ENCODE peak calls at places on chromosome 9, in nine cellular contexts. One of them, this sample, is unnamed.

GRCh38 chr9:107739601-107740082 is 250.1 kb upstream of the KLF4 start:
- DNase-seq in left ventricle myocardium inferior: peak; percentile 79
- DNase-seq in transverse colon: no peak
- DNase-seq in RWPE2: peak; percentile 88
- DNase-seq in neural progenitor cell: no peak
- DNase-seq in mesenchymal stem cell: no peak
- DNase-seq in WERI-Rb-1: no peak
- DNase-seq in CD8-positive, alpha-beta T cell: no peak
- DNase-seq in SK-N-SH: no peak
- DNase-seq in this sample: peak; percentile 86

GRCh38 chr9:130183133-130183762 is 11.0 kb downstream of the NCS1 start:
- DNase-seq in SK-N-SH: peak; percentile 72
- DNase-seq in left ventricle myocardium inferior: no peak
- DNase-seq in CD8-positive, alpha-beta T cell: no peak
- DNase-seq in transverse colon: no peak
- DNase-seq in mesenchymal stem cell: peak; percentile 82
- DNase-seq in neural progenitor cell: peak; percentile 64
- DNase-seq in RWPE2: peak; percentile 37
- DNase-seq in WERI-Rb-1: peak; percentile 37
- DNase-seq in this sample: no peak

GRCh38 chr9:84397151-84397728 is 56.7 kb upstream of the SLC28A3 start:
- DNase-seq in WERI-Rb-1: peak; percentile 76
- DNase-seq in RWPE2: no peak
- DNase-seq in mesenchymal stem cell: peak; percentile 73
- DNase-seq in transverse colon: peak; percentile 76
- DNase-seq in left ventricle myocardium inferior: peak; percentile 36
- DNase-seq in SK-N-SH: peak; percentile 82
- DNase-seq in neural progenitor cell: peak; percentile 82
- DNase-seq in CD8-positive, alpha-beta T cell: peak; percentile 50
- DNase-seq in this sample: peak; percentile 62

GRCh38 chr9:134554750-134555655 is 86.6 kb upstream of the COL5A1 start:
- DNase-seq in left ventricle myocardium inferior: no peak
- DNase-seq in mesenchymal stem cell: peak; percentile 81
- DNase-seq in CD8-positive, alpha-beta T cell: no peak
- DNase-seq in RWPE2: peak; percentile 47
- DNase-seq in neural progenitor cell: peak; percentile 40
- DNase-seq in SK-N-SH: peak; percentile 85
- DNase-seq in WERI-Rb-1: peak; percentile 95
- DNase-seq in transverse colon: no peak
- DNase-seq in this sample: no peak

GRCh38 chr9:134641173-134641985 is at the start of gene COL5A1:
- DNase-seq in SK-N-SH: peak; percentile 94
- DNase-seq in CD8-positive, alpha-beta T cell: no peak
- DNase-seq in RWPE2: peak; percentile 87
- DNase-seq in neural progenitor cell: peak; percentile 96
- DNase-seq in WERI-Rb-1: peak; percentile 93
- DNase-seq in transverse colon: peak; percentile 80
- DNase-seq in mesenchymal stem cell: peak; percentile 96
- DNase-seq in left ventricle myocardium inferior: peak; percentile 91
- DNase-seq in this sample: peak; percentile 92

GRCh38 chr9:110427497-110428104 is 89.9 kb upstream of the TXNDC8 start:
- DNase-seq in mesenchymal stem cell: peak; percentile 52
- DNase-seq in SK-N-SH: peak; percentile 45
- DNase-seq in RWPE2: no peak
- DNase-seq in neural progenitor cell: peak; percentile 72
- DNase-seq in CD8-positive, alpha-beta T cell: no peak
- DNase-seq in left ventricle myocardium inferior: peak; percentile 16
- DNase-seq in WERI-Rb-1: peak; percentile 58
- DNase-seq in transverse colon: peak; percentile 69
- DNase-seq in this sample: peak; percentile 20

GRCh38 chr9:133959966-133960567 is 32.1 kb downstream of the VAV2 start:
- DNase-seq in mesenchymal stem cell: no peak
- DNase-seq in neural progenitor cell: no peak
- DNase-seq in WERI-Rb-1: no peak
- DNase-seq in CD8-positive, alpha-beta T cell: peak; percentile 1
- DNase-seq in RWPE2: no peak
- DNase-seq in left ventricle myocardium inferior: no peak
- DNase-seq in transverse colon: no peak
- DNase-seq in SK-N-SH: no peak
- DNase-seq in this sample: no peak

GRCh38 chr9:127050152-127050551 is 72.3 kb downstream of the ANGPTL2 start:
- DNase-seq in mesenchymal stem cell: no peak
- DNase-seq in RWPE2: no peak
- DNase-seq in CD8-positive, alpha-beta T cell: no peak
- DNase-seq in SK-N-SH: no peak
- DNase-seq in left ventricle myocardium inferior: no peak
- DNase-seq in transverse colon: no peak
- DNase-seq in neural progenitor cell: no peak
- DNase-seq in WERI-Rb-1: no peak
- DNase-seq in this sample: no peak

GRCh38 chr9:34993502-34994428 is 4.2 kb downstream of the DNAJB5 start:
- DNase-seq in WERI-Rb-1: peak; percentile 76
- DNase-seq in mesenchymal stem cell: peak; percentile 81
- DNase-seq in neural progenitor cell: no peak
- DNase-seq in left ventricle myocardium inferior: peak; percentile 85
- DNase-seq in RWPE2: peak; percentile 34
- DNase-seq in CD8-positive, alpha-beta T cell: no peak
- DNase-seq in transverse colon: peak; percentile 52
- DNase-seq in SK-N-SH: peak; percentile 74
- DNase-seq in this sample: peak; percentile 61

GRCh38 chr9:35645736-35646582 is 4.8 kb downstream of the SIT1 start:
- DNase-seq in WERI-Rb-1: peak; percentile 53
- DNase-seq in transverse colon: peak; percentile 65
- DNase-seq in RWPE2: peak; percentile 75
- DNase-seq in neural progenitor cell: peak; percentile 73
- DNase-seq in CD8-positive, alpha-beta T cell: no peak
- DNase-seq in left ventricle myocardium inferior: no peak
- DNase-seq in SK-N-SH: no peak
- DNase-seq in mesenchymal stem cell: no peak
- DNase-seq in this sample: no peak

GRCh38 chr9:16085167-16085718 is 532.4 kb downstream of the CCDC171 start:
- DNase-seq in left ventricle myocardium inferior: no peak
- DNase-seq in WERI-Rb-1: no peak
- DNase-seq in mesenchymal stem cell: no peak
- DNase-seq in CD8-positive, alpha-beta T cell: no peak
- DNase-seq in transverse colon: no peak
- DNase-seq in neural progenitor cell: no peak
- DNase-seq in RWPE2: no peak
- DNase-seq in SK-N-SH: no peak
- DNase-seq in this sample: peak; percentile 46

GRCh38 chr9:4375424-4376195 is 75.7 kb upstream of the GLIS3 start:
- DNase-seq in CD8-positive, alpha-beta T cell: no peak
- DNase-seq in neural progenitor cell: peak; percentile 52
- DNase-seq in transverse colon: no peak
- DNase-seq in SK-N-SH: peak; percentile 27
- DNase-seq in mesenchymal stem cell: peak; percentile 82
- DNase-seq in RWPE2: no peak
- DNase-seq in left ventricle myocardium inferior: no peak
- DNase-seq in WERI-Rb-1: no peak
- DNase-seq in this sample: no peak

GRCh38 chr9:116953271-116953670 is 266.2 kb downstream of the TRIM32 start:
- DNase-seq in RWPE2: no peak
- DNase-seq in left ventricle myocardium inferior: no peak
- DNase-seq in neural progenitor cell: no peak
- DNase-seq in mesenchymal stem cell: no peak
- DNase-seq in CD8-positive, alpha-beta T cell: no peak
- DNase-seq in transverse colon: no peak
- DNase-seq in SK-N-SH: no peak
- DNase-seq in WERI-Rb-1: no peak
- DNase-seq in this sample: no peak

GRCh38 chr9:34457266-34458012 is 931 bp downstream of the FAM219A start:
- DNase-seq in neural progenitor cell: peak; percentile 74
- DNase-seq in RWPE2: peak; percentile 71
- DNase-seq in CD8-positive, alpha-beta T cell: no peak
- DNase-seq in transverse colon: peak; percentile 56
- DNase-seq in mesenchymal stem cell: peak; percentile 87
- DNase-seq in SK-N-SH: peak; percentile 81
- DNase-seq in WERI-Rb-1: peak; percentile 79
- DNase-seq in left ventricle myocardium inferior: peak; percentile 84
- DNase-seq in this sample: peak; percentile 80

GRCh38 chr9:33198163-33198562 is 31.0 kb upstream of the B4GALT1 start:
- DNase-seq in RWPE2: no peak
- DNase-seq in WERI-Rb-1: no peak
- DNase-seq in SK-N-SH: no peak
- DNase-seq in left ventricle myocardium inferior: peak; percentile 57
- DNase-seq in mesenchymal stem cell: no peak
- DNase-seq in neural progenitor cell: no peak
- DNase-seq in CD8-positive, alpha-beta T cell: no peak
- DNase-seq in transverse colon: no peak
- DNase-seq in this sample: no peak

DNA sequence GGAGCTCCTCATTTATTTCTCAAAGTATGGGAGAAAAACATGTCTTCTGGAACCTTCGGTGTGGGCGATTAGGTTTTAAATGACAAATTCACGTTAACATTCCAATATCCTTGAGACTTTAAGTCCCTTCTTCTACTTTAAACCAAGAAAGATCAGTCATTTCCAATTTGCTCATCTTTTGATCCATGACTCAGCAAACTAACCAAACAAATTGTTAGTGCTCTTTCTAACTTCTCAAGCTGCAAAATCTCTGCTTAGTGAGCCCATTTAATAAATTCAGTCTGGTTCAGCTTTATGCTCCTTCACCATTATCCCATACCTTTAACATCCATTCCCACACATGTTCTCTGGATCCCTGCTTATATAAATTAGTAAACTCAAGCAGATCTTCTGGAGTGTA is 5.5 kb upstream of the CCDC180 start:
- DNase-seq in RWPE2: no peak
- DNase-seq in neural progenitor cell: no peak
- DNase-seq in CD8-positive, alpha-beta T cell: no peak
- DNase-seq in WERI-Rb-1: no peak
- DNase-seq in SK-N-SH: no peak
- DNase-seq in transverse colon: no peak
- DNase-seq in mesenchymal stem cell: no peak
- DNase-seq in left ventricle myocardium inferior: no peak
- DNase-seq in this sample: no peak
- H3K27ac ChIP-seq in RWPE2: no peak overlapping the region
- H3K27ac ChIP-seq in neural progenitor cell: no peak overlapping the region
- H3K27ac ChIP-seq in CD8-positive, alpha-beta T cell: no peak overlapping the region
- H3K27ac ChIP-seq in WERI-Rb-1: no peak overlapping the region
- H3K27ac ChIP-seq in SK-N-SH: no peak overlapping the region
- H3K27ac ChIP-seq in transverse colon: no peak overlapping the region
- H3K27ac ChIP-seq in mesenchymal stem cell: no peak overlapping the region
- H3K27ac ChIP-seq in left ventricle myocardium inferior: no peak overlapping the region
- H3K27ac ChIP-seq in this sample: no peak overlapping the region

GRCh38 chr9:91995000-91995399 is 45.0 kb upstream of the ROR2 start:
- DNase-seq in transverse colon: no peak
- DNase-seq in SK-N-SH: no peak
- DNase-seq in RWPE2: no peak
- DNase-seq in neural progenitor cell: no peak
- DNase-seq in mesenchymal stem cell: no peak
- DNase-seq in CD8-positive, alpha-beta T cell: no peak
- DNase-seq in WERI-Rb-1: no peak
- DNase-seq in left ventricle myocardium inferior: no peak
- DNase-seq in this sample: no peak
- H3K27me3 ChIP-seq in transverse colon: no peaks in the 10 kb centered on the region
- H3K27me3 ChIP-seq in SK-N-SH: no peaks in the 10 kb centered on the region
- H3K27me3 ChIP-seq in RWPE2: peaks cover 7% of the 10 kb centered on the region
- H3K27me3 ChIP-seq in neural progenitor cell: no peaks in the 10 kb centered on the region
- H3K27me3 ChIP-seq in mesenchymal stem cell: peaks cover 9% of the 10 kb centered on the region
- H3K27me3 ChIP-seq in CD8-positive, alpha-beta T cell: no peaks in the 10 kb centered on the region
- H3K27me3 ChIP-seq in WERI-Rb-1: no peaks in the 10 kb centered on the region
- H3K27me3 ChIP-seq in left ventricle myocardium inferior: peaks cover 85% of the 10 kb centered on the region
- H3K27me3 ChIP-seq in this sample: no peaks in the 10 kb centered on the region

GRCh38 chr9:89731262-89731980 is 126.6 kb downstream of the GADD45G start:
- DNase-seq in transverse colon: no peak
- DNase-seq in CD8-positive, alpha-beta T cell: no peak
- DNase-seq in WERI-Rb-1: peak; percentile 62
- DNase-seq in RWPE2: no peak
- DNase-seq in left ventricle myocardium inferior: no peak
- DNase-seq in SK-N-SH: no peak
- DNase-seq in mesenchymal stem cell: no peak
- DNase-seq in neural progenitor cell: no peak
- DNase-seq in this sample: no peak

GRCh38 chr9:89732952-89733349 is 128.1 kb downstream of the GADD45G start:
- DNase-seq in neural progenitor cell: no peak
- DNase-seq in WERI-Rb-1: no peak
- DNase-seq in SK-N-SH: no peak
- DNase-seq in RWPE2: no peak
- DNase-seq in mesenchymal stem cell: no peak
- DNase-seq in left ventricle myocardium inferior: no peak
- DNase-seq in CD8-positive, alpha-beta T cell: no peak
- DNase-seq in transverse colon: no peak
- DNase-seq in this sample: peak; percentile 43

GRCh38 chr9:89732295-89732951 is 127.6 kb downstream of the GADD45G start:
- DNase-seq in WERI-Rb-1: no peak
- DNase-seq in mesenchymal stem cell: peak; percentile 58
- DNase-seq in neural progenitor cell: no peak
- DNase-seq in left ventricle myocardium inferior: no peak
- DNase-seq in SK-N-SH: no peak
- DNase-seq in CD8-positive, alpha-beta T cell: no peak
- DNase-seq in transverse colon: no peak
- DNase-seq in RWPE2: no peak
- DNase-seq in this sample: peak; percentile 32

GRCh38 chr9:89729954-89730530 is 125.2 kb downstream of the GADD45G start:
- DNase-seq in CD8-positive, alpha-beta T cell: no peak
- DNase-seq in SK-N-SH: no peak
- DNase-seq in WERI-Rb-1: no peak
- DNase-seq in neural progenitor cell: no peak
- DNase-seq in transverse colon: no peak
- DNase-seq in mesenchymal stem cell: peak; percentile 52
- DNase-seq in left ventricle myocardium inferior: no peak
- DNase-seq in RWPE2: no peak
- DNase-seq in this sample: no peak

GRCh38 chr9:89730715-89731114 is 125.9 kb downstream of the GADD45G start:
- DNase-seq in neural progenitor cell: no peak
- DNase-seq in SK-N-SH: no peak
- DNase-seq in transverse colon: no peak
- DNase-seq in WERI-Rb-1: peak; percentile 85
- DNase-seq in left ventricle myocardium inferior: no peak
- DNase-seq in CD8-positive, alpha-beta T cell: no peak
- DNase-seq in RWPE2: no peak
- DNase-seq in mesenchymal stem cell: peak; percentile 67
- DNase-seq in this sample: no peak
- H3K27ac ChIP-seq in neural progenitor cell: no peak overlapping the region
- H3K27ac ChIP-seq in SK-N-SH: no peak overlapping the region
- H3K27ac ChIP-seq in transverse colon: no peak overlapping the region
- H3K27ac ChIP-seq in WERI-Rb-1: no peak overlapping the region
- H3K27ac ChIP-seq in left ventricle myocardium inferior: no peak overlapping the region
- H3K27ac ChIP-seq in CD8-positive, alpha-beta T cell: no peak overlapping the region
- H3K27ac ChIP-seq in RWPE2: no peak overlapping the region
- H3K27ac ChIP-seq in mesenchymal stem cell: no peak overlapping the region
- H3K27ac ChIP-seq in this sample: no peak overlapping the region

DNA sequence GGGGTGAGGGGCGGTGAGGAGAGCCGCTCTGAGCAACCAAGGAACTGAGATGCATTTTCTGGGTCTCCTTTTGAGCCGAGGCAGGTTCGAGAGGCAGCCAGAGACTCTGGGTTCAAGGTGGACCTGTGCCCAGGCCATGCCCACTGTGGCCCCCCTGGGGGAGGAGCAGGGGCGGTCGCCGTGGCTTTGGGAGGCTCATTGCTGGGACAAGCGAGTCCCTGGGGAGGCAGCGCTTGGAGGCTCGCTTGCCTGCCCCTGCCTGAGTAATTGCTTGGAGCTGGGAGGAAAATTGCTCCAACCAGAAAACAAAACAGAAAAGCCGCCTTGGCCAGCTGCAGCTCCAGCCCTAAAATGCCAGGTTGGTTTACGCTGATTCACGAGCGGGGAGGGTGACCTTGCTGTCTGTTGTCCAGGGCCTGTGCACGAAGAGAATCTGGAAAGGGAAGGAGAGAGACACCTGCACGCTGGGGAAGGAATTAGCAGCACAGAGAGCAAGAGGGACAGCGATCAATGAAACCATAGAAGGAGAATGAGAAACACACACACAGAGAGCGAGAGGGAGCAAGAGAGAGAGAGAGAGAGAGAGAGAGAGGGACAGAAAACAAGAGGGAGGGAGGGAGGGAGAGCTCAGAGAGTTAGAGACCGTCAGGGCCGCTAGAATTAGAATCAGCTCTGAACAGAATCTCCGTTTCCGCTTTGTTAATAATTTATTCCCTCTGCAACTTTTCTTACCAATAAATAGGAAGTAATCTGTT is 25.3 kb downstream of the NTNG2 start:
- DNase-seq in mesenchymal stem cell: no peak
- DNase-seq in neural progenitor cell: peak; percentile 52
- DNase-seq in left ventricle myocardium inferior: no peak
- DNase-seq in RWPE2: no peak
- DNase-seq in CD8-positive, alpha-beta T cell: no peak
- DNase-seq in SK-N-SH: no peak
- DNase-seq in WERI-Rb-1: no peak
- DNase-seq in transverse colon: no peak
- DNase-seq in this sample: no peak
- H3K27me3 ChIP-seq in mesenchymal stem cell: peaks cover 90% of the 10 kb centered on the region
- H3K27me3 ChIP-seq in neural progenitor cell: no peaks in the 10 kb centered on the region
- H3K27me3 ChIP-seq in left ventricle myocardium inferior: peaks cover 57% of the 10 kb centered on the region
- H3K27me3 ChIP-seq in RWPE2: peaks cover 48% of the 10 kb centered on the region
- H3K27me3 ChIP-seq in CD8-positive, alpha-beta T cell: no peaks in the 10 kb centered on the region
- H3K27me3 ChIP-seq in SK-N-SH: no peaks in the 10 kb centered on the region
- H3K27me3 ChIP-seq in WERI-Rb-1: no peaks in the 10 kb centered on the region
- H3K27me3 ChIP-seq in transverse colon: peaks cover 57% of the 10 kb centered on the region
- H3K27me3 ChIP-seq in this sample: no peaks in the 10 kb centered on the region